ENCODE peak calls at places on chromosomes 12 and 14, in six cellular contexts. N, W, X, Z, M and H are unnamed samples.

GRCh38 chr14:72892879-72893635 is 844 bp downstream of the DPF3 start:
- DNase-seq in N (peak; percentile 69), W (peak; percentile 43), X (peak; percentile 53), Z (peak; percentile 32), M (no peak), H (no peak)

GRCh38 chr14:91325211-91325610 is 80.7 kb upstream of the GPR68 start:
- DNase-seq in N (no peak), W (no peak), X (no peak), Z (no peak), M (no peak), H (no peak)

GRCh38 chr12:59973515-59973914 is 377.7 kb downstream of the SLC16A7 start:
- DNase-seq in N (no peak), W (no peak), X (no peak), Z (no peak), M (no peak), H (no peak)

GRCh38 chr12:106517314-106517713 is 65.5 kb upstream of the RFX4 start:
- DNase-seq in N (no peak), W (no peak), X (no peak), Z (no peak), M (no peak), H (no peak)

GRCh38 chr14:101192661-101193000 is 289.1 kb upstream of the RTL1 start:
- DNase-seq in N (no peak), W (no peak), X (no peak), Z (no peak), M (no peak), H (no peak)

GRCh38 chr12:44960856-44961255 is 84.7 kb upstream of the NELL2 start:
- DNase-seq in N (no peak), W (no peak), X (no peak), Z (no peak), M (no peak), H (no peak)

GRCh38 chr12:12349711-12350665 is at the start of gene MANSC1:
- DNase-seq in N (peak; percentile 88), W (peak; percentile 65), X (peak; percentile 83), Z (peak; percentile 53), M (peak; percentile 28), H (peak; percentile 6)

GRCh38 chr12:2624543-2625266 is 170.1 kb upstream of the FKBP4 start:
- DNase-seq in N (no peak), W (no peak), X (no peak), Z (no peak), M (no peak), H (no peak)

GRCh38 chr14:70640938-70641547 is 673 bp upstream of the TTC9 start:
- DNase-seq in N (no peak), W (peak; percentile 56), X (no peak), Z (peak; percentile 49), M (peak; percentile 64), H (no peak)

GRCh38 chr14:24051789-24052655 is at the start of gene CARMIL3:
- DNase-seq in N (peak; percentile 89), W (peak; percentile 72), X (peak; percentile 80), Z (peak; percentile 69), M (peak; percentile 57), H (peak; percentile 55)

GRCh38 chr12:29320295-29321090 is 60.5 kb downstream of the ERGIC2 start:
- DNase-seq in N (no peak), W (no peak), X (no peak), Z (no peak), M (no peak), H (no peak)

GRCh38 chr14:103576371-103577024 is 13.7 kb downstream of the COA8 start:
- DNase-seq in N (peak; percentile 95), W (no peak), X (peak; percentile 94), Z (no peak), M (no peak), H (peak; percentile 26)

GRCh38 chr12:68406134-68406576 is 74.0 kb upstream of the MDM1 start:
- DNase-seq in N (peak; percentile 97), W (no peak), X (peak; percentile 96), Z (no peak), M (no peak), H (peak; percentile 94)

GRCh38 chr14:83734431-83734830 is 1795.5 kb upstream of the FLRT2 start:
- DNase-seq in N (no peak), W (no peak), X (no peak), Z (no peak), M (no peak), H (no peak)

GRCh38 chr14:71006200-71006563 is 98.9 kb downstream of the PCNX1 start:
- DNase-seq in N (no peak), W (no peak), X (no peak), Z (no peak), M (no peak), H (no peak)

GRCh38 chr12:106098691-106099200 is 40.0 kb downstream of the NUAK1 start:
- DNase-seq in N (no peak), W (no peak), X (no peak), Z (no peak), M (no peak), H (no peak)

GRCh38 chr12:26989873-26990272 is 24.3 kb downstream of the TM7SF3 start:
- DNase-seq in N (no peak), W (no peak), X (no peak), Z (no peak), M (no peak), H (no peak)

GRCh38 chr14:69664865-69665526 is 53.6 kb downstream of the SUSD6 start:
- DNase-seq in N (no peak), W (no peak), X (peak; percentile 57), Z (no peak), M (no peak), H (no peak)

GRCh38 chr12:62268956-62269355 is 8.8 kb downstream of the USP15 start:
- DNase-seq in N (no peak), W (no peak), X (no peak), Z (no peak), M (no peak), H (no peak)

GRCh38 chr12:24960222-24960855 is 11.4 kb upstream of the BCAT1 start:
- DNase-seq in N (no peak), W (peak; percentile 52), X (no peak), Z (peak; percentile 45), M (peak; percentile 23), H (no peak)

GRCh38 chr14:67680121-67680602 is 5.7 kb upstream of the VTI1B start:
- DNase-seq in N (no peak), W (peak; percentile 47), X (no peak), Z (no peak), M (no peak), H (no peak)

GRCh38 chr12:51320695-51321320 is 3.2 kb downstream of the BIN2 start:
- DNase-seq in N (no peak), W (no peak), X (no peak), Z (no peak), M (no peak), H (no peak)